ENCODE peak calls at places on chromosomes 16 and 17, in ten cellular contexts. J, I, V, K, P, W, G, M, A and N are unnamed samples.
A peak's percentile ranks its signal among the peaks of the same experiment; 100 is the strongest.

GRCh38 chr16:85471469-85472431 is 141.4 kb upstream of the GSE1 start:
- DNase-seq in G (peak; percentile 71), M (peak; percentile 77), V (no peak), P (no peak), K (no peak), A (no peak), W (no peak), I (peak; percentile 39), J (peak; percentile 79), N (no peak)

GRCh38 chr16:71526111-71526998 is at the start of gene CHST4:
- DNase-seq in V (no peak), G (no peak), I (peak; percentile 74), J (no peak), W (no peak), A (no peak), M (peak; percentile 16), P (no peak), K (peak; percentile 31), N (peak; percentile 2)

GRCh38 chr17:64123114-64123513 is 6.8 kb downstream of the ERN1 start:
- DNase-seq in K (no peak), J (no peak), W (no peak), M (no peak), A (no peak), I (no peak), V (no peak), G (no peak), P (no peak), N (no peak)

GRCh38 chr17:73430848-73431247 is 119.0 kb upstream of the CDC42EP4 start:
- DNase-seq in M (no peak), W (no peak), I (peak; percentile 29), P (no peak), V (peak; percentile 30), G (peak; percentile 42), J (no peak), K (no peak), A (peak; percentile 36), N (no peak)

GRCh38 chr16:29862383-29862883 is 593 bp downstream of the CDIPT start:
- DNase-seq in A (peak; percentile 11), P (no peak), J (no peak), M (no peak), G (peak; percentile 50), I (peak; percentile 27), K (no peak), V (no peak), W (no peak), N (no peak)

GRCh38 chr17:18261146-18261515 is 669 bp downstream of the MIEF2 start:
- DNase-seq in A (peak; percentile 57), J (peak; percentile 91), I (no peak), W (peak; percentile 96), V (peak; percentile 86), M (peak; percentile 96), P (peak; percentile 86), G (peak; percentile 47), K (peak; percentile 73), N (no peak)

GRCh38 chr17:16189791-16190348 is 25.5 kb downstream of the NCOR1 start:
- DNase-seq in M (no peak), P (no peak), V (no peak), I (no peak), J (no peak), G (no peak), A (no peak), K (no peak), W (no peak), N (no peak)

GRCh38 chr17:17358866-17359265 is 55.7 kb downstream of the NT5M start:
- DNase-seq in P (no peak), V (no peak), I (peak; percentile 73), M (no peak), A (no peak), J (no peak), G (no peak), K (no peak), W (no peak), N (no peak)

GRCh38 chr16:89636663-89637062 is 20.8 kb downstream of the CHMP1A start:
- DNase-seq in I (no peak), W (no peak), G (no peak), J (no peak), K (no peak), P (no peak), A (no peak), M (no peak), V (no peak), N (no peak)

GRCh38 chr16:82582971-82583370 is 43.8 kb upstream of the CDH13 start:
- DNase-seq in I (no peak), M (no peak), P (no peak), G (no peak), A (no peak), V (no peak), K (no peak), J (no peak), W (peak; percentile 63), N (no peak)

GRCh38 chr16:14015017-14015416 is 56.1 kb upstream of the MRTFB start:
- DNase-seq in A (no peak), G (no peak), P (no peak), M (no peak), I (no peak), J (no peak), K (no peak), W (no peak), V (no peak), N (no peak)
- H3K4me3 ChIP-seq in A (no peak overlapping the region), G (no peak overlapping the region), P (peak overlapping the region; percentile 21), M (no peak overlapping the region), I (no peak overlapping the region), J (peak overlapping the region; percentile 33), K (no peak overlapping the region), W (peak overlapping the region; percentile 28), V (peak overlapping the region; percentile 10), N (no peak overlapping the region)

DNA sequence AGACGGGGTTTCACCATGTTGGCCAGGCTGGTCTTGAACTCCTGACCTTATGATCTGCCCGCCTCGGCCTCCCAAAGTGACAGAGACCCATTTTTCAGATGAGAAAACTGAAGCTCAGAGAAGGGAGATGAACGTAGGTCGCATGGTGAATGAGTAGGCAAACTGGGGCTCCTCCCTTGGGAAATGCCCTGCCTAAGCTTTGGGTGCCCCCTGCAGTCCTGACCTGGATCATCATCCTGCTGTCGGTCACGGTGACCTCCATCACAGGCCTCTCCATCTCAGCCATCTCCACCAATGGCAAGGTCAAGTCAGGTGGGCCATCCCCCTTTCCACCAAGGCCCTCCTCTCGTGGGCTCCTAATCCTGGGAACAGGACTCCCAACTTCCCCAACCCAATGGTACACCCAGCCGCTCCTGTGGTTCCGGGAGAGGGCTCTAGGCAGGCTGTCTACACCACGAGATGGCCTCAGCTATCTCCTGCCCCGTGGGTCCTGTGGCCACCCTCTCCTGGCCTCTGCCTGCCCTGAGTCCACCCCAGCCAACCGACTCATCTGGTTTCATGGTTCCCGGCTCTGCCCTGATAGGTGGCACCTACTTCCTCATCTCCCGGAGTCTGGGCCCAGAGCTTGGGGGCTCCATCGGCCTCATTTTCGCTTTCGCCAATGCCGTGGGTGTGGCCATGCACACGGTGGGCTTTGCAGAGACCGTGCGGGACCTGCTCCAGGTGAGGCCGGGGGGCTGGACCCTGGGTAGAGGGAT is 4.7 kb downstream of the SLC12A3 start:
- DNase-seq in J (no peak), K (no peak), M (no peak), G (peak; percentile 32), P (no peak), A (peak; percentile 24), V (no peak), I (peak; percentile 26), W (no peak), N (no peak)
- TF ChIP-seq CTCF in J (peak; percentile 38), K (no peak), M (peak; percentile 11), G (no peak), P (no peak), A (peak; percentile 35), V (no peak), I (peak; percentile 19), W (no peak), N (peak; percentile 31)

DNA sequence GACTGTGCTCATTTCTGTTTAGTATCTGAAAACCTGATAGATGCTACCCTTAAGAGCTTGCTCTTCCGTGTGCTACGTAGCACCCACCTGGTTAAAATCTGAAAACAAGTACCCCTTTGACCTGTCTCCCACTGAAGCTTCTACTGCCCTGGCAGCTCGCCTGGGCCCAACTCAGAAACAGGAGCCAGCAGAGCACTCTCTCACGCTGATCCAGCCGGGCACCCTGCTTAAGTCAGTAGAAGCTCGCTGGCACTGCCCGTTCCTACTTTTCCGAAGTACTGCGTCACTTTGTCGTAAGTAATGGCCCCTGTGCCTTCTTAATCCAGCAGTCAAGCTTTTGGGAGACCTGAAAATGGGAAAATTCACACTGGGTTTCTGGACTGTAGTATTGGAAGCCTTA is 18.9 kb downstream of the NTAN1 start:
- DNase-seq in W (no peak), A (peak; percentile 1), K (no peak), V (no peak), G (no peak), M (no peak), I (no peak), J (peak; percentile 25), P (no peak), N (no peak)
- H3K36me3 ChIP-seq in W (peaks cover 4% of the 10 kb centered on the region), A (peaks cover 6% of the 10 kb centered on the region), K (no peaks in the 10 kb centered on the region), V (peaks cover 94% of the 10 kb centered on the region), G (peaks cover 22% of the 10 kb centered on the region), M (peaks cover 9% of the 10 kb centered on the region), I (peaks cover 70% of the 10 kb centered on the region), J (peaks cover 88% of the 10 kb centered on the region), P (peaks cover 28% of the 10 kb centered on the region), N (peaks cover 44% of the 10 kb centered on the region)

DNA sequence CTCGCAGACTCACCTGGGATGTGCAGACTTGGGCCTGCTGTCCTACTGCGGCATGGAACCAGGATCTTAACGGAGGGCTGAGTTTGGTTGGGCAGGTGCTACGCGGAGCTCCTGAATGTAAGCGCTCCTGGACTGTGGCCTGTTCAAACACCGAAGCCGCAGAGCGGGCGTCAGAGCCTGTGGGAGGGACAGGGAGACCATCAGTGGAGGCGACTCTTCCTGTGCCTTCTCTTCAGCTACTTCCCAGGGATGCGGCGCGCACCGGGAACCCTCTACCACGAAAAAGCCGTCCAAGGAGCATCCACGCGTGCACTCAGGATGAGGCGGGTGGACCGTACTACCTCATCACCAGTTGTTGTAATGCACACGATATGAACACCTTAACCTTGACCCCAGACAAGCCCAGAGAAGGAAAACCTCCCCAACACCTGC is 2.0 kb downstream of the USP36 start:
- DNase-seq in J (no peak), K (no peak), M (peak; percentile 71), G (peak; percentile 58), W (peak; percentile 33), V (no peak), P (peak; percentile 61), I (no peak), A (no peak), N (no peak)
- H3K4me3 ChIP-seq in J (peak overlapping the region; percentile 98), K (no peak overlapping the region), M (no peak overlapping the region), G (no peak overlapping the region), W (peak overlapping the region; percentile 74), V (no peak overlapping the region), P (no peak overlapping the region), I (no peak overlapping the region), A (peak overlapping the region; percentile 78), N (peak overlapping the region; percentile 83)

DNA sequence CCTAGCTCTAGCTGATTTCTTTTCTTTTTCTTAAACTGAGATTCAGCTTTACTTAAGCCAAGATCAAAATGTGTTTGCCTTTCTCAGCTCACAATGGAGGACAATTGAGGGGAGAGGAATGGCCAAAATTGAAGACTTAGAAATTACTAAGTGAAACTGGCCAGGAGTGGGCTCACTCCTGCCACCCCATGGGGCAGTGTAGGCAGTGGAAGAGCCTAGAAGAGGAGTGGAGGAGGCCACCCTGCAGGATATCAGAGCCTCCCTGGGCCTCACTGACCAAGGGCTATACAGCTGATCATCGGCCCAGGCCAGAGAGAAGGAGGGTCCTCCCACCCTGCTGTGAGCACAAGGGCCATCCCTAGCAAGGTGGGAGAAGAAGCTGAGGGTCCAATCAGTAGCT is 119.8 kb downstream of the CCT6B start:
- DNase-seq in A (no peak), J (no peak), V (no peak), K (no peak), M (no peak), I (no peak), W (no peak), P (no peak), G (no peak), N (no peak)
- TF ChIP-seq CTCF in A (no peak), J (no peak), V (no peak), K (no peak), M (no peak), I (no peak), W (no peak), P (no peak), G (no peak), N (no peak)